ENCODE peak calls at places on chromosomes 5 and 9, in five cellular contexts. One of them, this sample, is unnamed.

GRCh38 chr5:90967443-90967842 is 408.8 kb downstream of the ADGRV1 start:
- DNase-seq in mammary epithelial cell: no peak
- DNase-seq in choroid plexus epithelial cell: peak
- DNase-seq in Caco-2: no peak
- DNase-seq in kidney: no peak
- DNase-seq in this sample: no peak

GRCh38 chr9:86303316-86303975 is 21.1 kb upstream of the ISCA1 start:
- DNase-seq in choroid plexus epithelial cell: peak
- DNase-seq in kidney: no peak
- DNase-seq in Caco-2: no peak
- DNase-seq in mammary epithelial cell: peak
- DNase-seq in this sample: no peak

GRCh38 chr5:170278611-170279500 is 18.7 kb downstream of the LCP2 start:
- DNase-seq in kidney: peak
- DNase-seq in mammary epithelial cell: no peak
- DNase-seq in choroid plexus epithelial cell: peak
- DNase-seq in Caco-2: no peak
- DNase-seq in this sample: no peak

GRCh38 chr5:98104454-98105188 is 668.8 kb upstream of the RGMB start:
- DNase-seq in Caco-2: no peak
- DNase-seq in choroid plexus epithelial cell: peak
- DNase-seq in kidney: no peak
- DNase-seq in mammary epithelial cell: no peak
- DNase-seq in this sample: no peak

GRCh38 chr5:24714757-24715156 is 70.0 kb upstream of the CDH10 start:
- DNase-seq in Caco-2: no peak
- DNase-seq in kidney: no peak
- DNase-seq in mammary epithelial cell: no peak
- DNase-seq in choroid plexus epithelial cell: no peak
- DNase-seq in this sample: no peak

GRCh38 chr9:99778829-99779228 is 42.9 kb upstream of the NR4A3 start:
- DNase-seq in mammary epithelial cell: no peak
- DNase-seq in Caco-2: no peak
- DNase-seq in kidney: no peak
- DNase-seq in choroid plexus epithelial cell: no peak
- DNase-seq in this sample: no peak

GRCh38 chr5:73858054-73858453 is 232.1 kb downstream of the ARHGEF28 start:
- DNase-seq in Caco-2: no peak
- DNase-seq in mammary epithelial cell: no peak
- DNase-seq in kidney: no peak
- DNase-seq in choroid plexus epithelial cell: peak
- DNase-seq in this sample: no peak

GRCh38 chr5:6377121-6377520 is 1.2 kb downstream of the MED10 start:
- DNase-seq in choroid plexus epithelial cell: peak
- DNase-seq in kidney: no peak
- DNase-seq in Caco-2: no peak
- DNase-seq in mammary epithelial cell: no peak
- DNase-seq in this sample: peak

GRCh38 chr5:140189977-140190867 is 15.2 kb downstream of the CYSTM1 start:
- DNase-seq in choroid plexus epithelial cell: peak
- DNase-seq in mammary epithelial cell: peak
- DNase-seq in kidney: no peak
- DNase-seq in Caco-2: no peak
- DNase-seq in this sample: peak

GRCh38 chr9:6566409-6567139 is 79.0 kb downstream of the GLDC start:
- DNase-seq in Caco-2: no peak
- DNase-seq in mammary epithelial cell: peak
- DNase-seq in kidney: no peak
- DNase-seq in choroid plexus epithelial cell: peak
- DNase-seq in this sample: peak

GRCh38 chr9:113851860-113852259 is 24.2 kb upstream of the ZNF618 start:
- DNase-seq in mammary epithelial cell: peak
- DNase-seq in kidney: no peak
- DNase-seq in choroid plexus epithelial cell: no peak
- DNase-seq in Caco-2: no peak
- DNase-seq in this sample: no peak

GRCh38 chr9:113857875-113858274 is 18.2 kb upstream of the ZNF618 start:
- DNase-seq in kidney: no peak
- DNase-seq in mammary epithelial cell: no peak
- DNase-seq in Caco-2: no peak
- DNase-seq in choroid plexus epithelial cell: no peak
- DNase-seq in this sample: no peak

GRCh38 chr9:113854310-113854709 is 21.8 kb upstream of the ZNF618 start:
- DNase-seq in choroid plexus epithelial cell: no peak
- DNase-seq in mammary epithelial cell: no peak
- DNase-seq in Caco-2: no peak
- DNase-seq in kidney: no peak
- DNase-seq in this sample: no peak

GRCh38 chr9:113851359-113851758 is 24.8 kb upstream of the ZNF618 start:
- DNase-seq in kidney: no peak
- DNase-seq in Caco-2: no peak
- DNase-seq in choroid plexus epithelial cell: no peak
- DNase-seq in mammary epithelial cell: no peak
- DNase-seq in this sample: no peak

GRCh38 chr9:113853333-113853732 is 22.8 kb upstream of the ZNF618 start:
- DNase-seq in kidney: no peak
- DNase-seq in Caco-2: peak
- DNase-seq in mammary epithelial cell: no peak
- DNase-seq in choroid plexus epithelial cell: no peak
- DNase-seq in this sample: no peak
- H3K4me3 ChIP-seq in kidney: no peak
- H3K4me3 ChIP-seq in Caco-2: no peak
- H3K4me3 ChIP-seq in mammary epithelial cell: no peak
- H3K4me3 ChIP-seq in choroid plexus epithelial cell: no peak
- H3K4me3 ChIP-seq in this sample: no peak

GRCh38 chr5:172939045-172939444 is 20.2 kb upstream of the RPL26L1 start:
- DNase-seq in choroid plexus epithelial cell: peak
- DNase-seq in kidney: peak
- DNase-seq in Caco-2: peak
- DNase-seq in mammary epithelial cell: no peak
- DNase-seq in this sample: no peak
- TF ChIP-seq CTCF in choroid plexus epithelial cell: peak
- TF ChIP-seq CTCF in kidney: no peak
- TF ChIP-seq CTCF in Caco-2: peak
- TF ChIP-seq CTCF in mammary epithelial cell: peak
- TF ChIP-seq CTCF in this sample: peak

GRCh38 chr5:173941102-173941501 is 47.9 kb upstream of the C5orf47 start:
- DNase-seq in kidney: no peak
- DNase-seq in Caco-2: no peak
- DNase-seq in choroid plexus epithelial cell: no peak
- DNase-seq in mammary epithelial cell: no peak
- DNase-seq in this sample: no peak
- H3K4me3 ChIP-seq in kidney: no peak
- H3K4me3 ChIP-seq in Caco-2: no peak
- H3K4me3 ChIP-seq in choroid plexus epithelial cell: no peak
- H3K4me3 ChIP-seq in mammary epithelial cell: no peak
- H3K4me3 ChIP-seq in this sample: no peak

DNA sequence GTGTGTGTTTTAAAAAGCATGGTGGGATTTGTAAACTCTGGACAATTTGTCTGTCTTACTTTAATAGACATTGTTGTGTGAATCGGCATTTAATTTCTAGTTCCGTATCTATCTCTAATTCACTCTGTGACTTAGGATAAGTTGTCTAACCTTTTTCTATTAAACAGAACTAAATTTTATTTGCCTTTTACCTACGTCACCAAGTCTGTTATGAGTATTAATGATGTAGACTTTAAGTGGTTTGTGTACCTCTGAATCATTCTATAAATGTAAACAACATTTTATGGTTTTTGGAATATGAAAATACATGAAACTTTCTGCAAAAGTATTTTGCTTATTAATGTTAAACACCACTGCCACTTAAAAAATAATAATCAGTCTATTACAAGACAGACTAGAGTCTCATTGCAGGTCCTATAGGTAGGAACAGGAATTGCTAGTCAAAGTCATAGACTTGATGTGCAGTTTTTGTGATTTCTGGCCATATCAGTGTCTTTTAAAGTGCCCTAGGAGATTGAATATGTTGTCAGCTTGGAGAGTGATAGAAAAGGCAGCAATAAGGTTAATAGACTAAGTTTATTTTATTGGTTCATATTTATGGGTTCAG is 5.6 kb downstream of the RBM27 start:
- DNase-seq in Caco-2: no peak
- DNase-seq in mammary epithelial cell: no peak
- DNase-seq in kidney: no peak
- DNase-seq in choroid plexus epithelial cell: no peak
- DNase-seq in this sample: no peak
- TF ChIP-seq CTCF in Caco-2: no peak
- TF ChIP-seq CTCF in mammary epithelial cell: peak
- TF ChIP-seq CTCF in kidney: no peak
- TF ChIP-seq CTCF in choroid plexus epithelial cell: peak
- TF ChIP-seq CTCF in this sample: peak

GRCh38 chr5:55438931-55439477 is 95.8 kb downstream of the PLPP1 start:
- DNase-seq in choroid plexus epithelial cell: peak
- DNase-seq in mammary epithelial cell: no peak
- DNase-seq in kidney: peak
- DNase-seq in Caco-2: peak
- DNase-seq in this sample: peak

GRCh38 chr5:55440188-55440646 is 94.5 kb downstream of the PLPP1 start:
- DNase-seq in Caco-2: no peak
- DNase-seq in kidney: no peak
- DNase-seq in mammary epithelial cell: peak
- DNase-seq in choroid plexus epithelial cell: peak
- DNase-seq in this sample: no peak

GRCh38 chr5:55441107-55441771 is 93.5 kb downstream of the PLPP1 start:
- DNase-seq in mammary epithelial cell: no peak
- DNase-seq in Caco-2: no peak
- DNase-seq in choroid plexus epithelial cell: no peak
- DNase-seq in kidney: no peak
- DNase-seq in this sample: no peak

GRCh38 chr5:55437452-55437851 is 97.3 kb downstream of the PLPP1 start:
- DNase-seq in mammary epithelial cell: no peak
- DNase-seq in choroid plexus epithelial cell: no peak
- DNase-seq in kidney: no peak
- DNase-seq in Caco-2: no peak
- DNase-seq in this sample: peak

GRCh38 chr5:55437859-55438206 is 96.9 kb downstream of the PLPP1 start:
- DNase-seq in choroid plexus epithelial cell: no peak
- DNase-seq in mammary epithelial cell: no peak
- DNase-seq in kidney: no peak
- DNase-seq in Caco-2: no peak
- DNase-seq in this sample: no peak
- H3K4me3 ChIP-seq in choroid plexus epithelial cell: no peak
- H3K4me3 ChIP-seq in mammary epithelial cell: no peak
- H3K4me3 ChIP-seq in kidney: no peak
- H3K4me3 ChIP-seq in Caco-2: no peak
- H3K4me3 ChIP-seq in this sample: no peak

GRCh38 chr5:93789173-93790070 is 48.0 kb upstream of the POU5F2 start:
- DNase-seq in choroid plexus epithelial cell: peak
- DNase-seq in kidney: no peak
- DNase-seq in Caco-2: no peak
- DNase-seq in mammary epithelial cell: peak
- DNase-seq in this sample: peak
- TF ChIP-seq CTCF in choroid plexus epithelial cell: peak
- TF ChIP-seq CTCF in kidney: peak
- TF ChIP-seq CTCF in Caco-2: no peak
- TF ChIP-seq CTCF in mammary epithelial cell: no peak
- TF ChIP-seq CTCF in this sample: no peak

GRCh38 chr5:131795128-131795719 is 1.6 kb downstream of the FNIP1 start:
- DNase-seq in kidney: no peak
- DNase-seq in mammary epithelial cell: no peak
- DNase-seq in Caco-2: no peak
- DNase-seq in choroid plexus epithelial cell: no peak
- DNase-seq in this sample: peak
- H3K4me3 ChIP-seq in kidney: peak
- H3K4me3 ChIP-seq in mammary epithelial cell: peak
- H3K4me3 ChIP-seq in Caco-2: peak
- H3K4me3 ChIP-seq in choroid plexus epithelial cell: peak
- H3K4me3 ChIP-seq in this sample: peak

GRCh38 chr5:116023619-116024018 is 8.7 kb upstream of the ARL14EPL start:
- DNase-seq in kidney: no peak
- DNase-seq in choroid plexus epithelial cell: no peak
- DNase-seq in mammary epithelial cell: no peak
- DNase-seq in Caco-2: no peak
- DNase-seq in this sample: no peak
- TF ChIP-seq CTCF in kidney: no peak
- TF ChIP-seq CTCF in choroid plexus epithelial cell: no peak
- TF ChIP-seq CTCF in mammary epithelial cell: no peak
- TF ChIP-seq CTCF in Caco-2: peak
- TF ChIP-seq CTCF in this sample: peak

DNA sequence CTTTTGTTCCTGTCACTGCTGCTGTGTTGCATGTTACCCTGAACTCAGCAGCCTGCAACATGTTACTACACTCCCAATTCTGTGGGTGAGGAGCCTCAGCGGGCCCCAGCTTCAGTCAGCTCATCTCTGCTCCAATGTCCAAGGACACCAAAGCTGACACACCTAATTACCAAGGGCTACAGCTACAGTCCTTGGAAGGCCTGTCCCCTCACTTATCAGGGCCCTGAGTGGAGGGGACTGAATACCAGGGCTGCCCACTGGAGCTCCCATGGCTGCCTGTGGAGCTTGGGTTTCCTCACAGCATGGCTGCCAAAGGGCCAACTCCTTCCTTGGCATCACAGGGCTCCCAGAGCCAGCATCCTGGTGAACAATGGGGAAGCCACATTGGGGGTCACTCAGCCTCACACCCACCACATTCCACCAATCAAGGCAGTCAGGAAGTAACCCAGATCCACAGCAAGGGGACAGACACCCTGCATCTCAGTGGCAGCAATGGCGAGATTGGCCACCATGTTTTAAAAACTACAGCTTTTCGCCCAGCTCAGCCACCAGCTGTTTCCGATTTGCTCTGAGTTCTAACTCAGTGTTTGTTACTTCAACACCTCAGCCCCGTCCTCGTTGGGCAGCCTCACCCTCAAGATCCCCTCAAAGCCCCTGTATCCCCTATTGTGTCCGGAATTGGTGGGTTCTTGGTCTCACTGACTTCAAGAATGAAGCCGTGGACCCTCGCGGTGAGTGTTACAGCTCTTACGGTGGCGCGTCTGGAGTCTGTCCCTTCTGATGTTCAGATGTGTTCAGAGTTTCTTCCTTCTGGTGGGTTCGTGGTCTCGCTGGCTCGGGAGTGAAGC is 18.9 kb downstream of the SEMA4D start:
- DNase-seq in Caco-2: no peak
- DNase-seq in choroid plexus epithelial cell: no peak
- DNase-seq in kidney: no peak
- DNase-seq in mammary epithelial cell: no peak
- DNase-seq in this sample: no peak
- H3K4me3 ChIP-seq in Caco-2: no peak
- H3K4me3 ChIP-seq in choroid plexus epithelial cell: no peak
- H3K4me3 ChIP-seq in kidney: no peak
- H3K4me3 ChIP-seq in mammary epithelial cell: no peak
- H3K4me3 ChIP-seq in this sample: no peak

This sample was measured in fibroblast of the aortic adventitia.